ENCODE peak calls at places on chromosomes 3 and 15, in nine cellular contexts. E is foreskin fibroblast; G is activated naive CD4-positive, alpha-beta T cell treated with anti-CD3 and anti-CD28 coated beads for 36 hours; V is activated CD4-positive, alpha-beta memory T cell treated with anti-CD3 and anti-CD28 coated beads for 36 hours; N is hepatocyte; S is astrocyte; F is PC-3; X is activated gamma-delta T cell treated with Interleukin-2 at 50 U/mL for 16 hours; C is H54. J is an unnamed sample.

GRCh38 chr15:51647128-51647562 is 24.6 kb upstream of the DMXL2 start:
- DNase-seq in F (peak), E (peak), C (peak), V (no peak), X (no peak), S (peak), G (no peak), N (no peak), J (peak)

GRCh38 chr3:57097536-57097935 is 37.1 kb downstream of the SPATA12 start:
- DNase-seq in C (no peak), S (no peak), N (no peak), V (no peak), G (no peak), F (no peak), E (no peak), X (no peak), J (no peak)

GRCh38 chr3:33209357-33209756 is 9.3 kb downstream of the SUSD5 start:
- DNase-seq in G (no peak), F (no peak), N (no peak), S (no peak), V (no peak), X (no peak), C (no peak), E (no peak), J (no peak)

GRCh38 chr3:58237940-58238681 is 519 bp downstream of the ABHD6 start:
- DNase-seq in F (peak), X (peak), V (peak), E (peak), N (peak), S (no peak), C (peak), G (peak), J (no peak)

GRCh38 chr3:175325440-175325839 is 466.3 kb downstream of the NAALADL2 start:
- DNase-seq in V (no peak), E (no peak), G (no peak), C (no peak), S (no peak), X (no peak), N (no peak), F (no peak), J (no peak)

GRCh38 chr3:52084954-52085730 is 28.8 kb upstream of the DUSP7 start:
- DNase-seq in E (no peak), S (no peak), N (no peak), G (no peak), V (no peak), F (no peak), C (no peak), X (no peak), J (no peak)

GRCh38 chr3:144053121-144053520 is 81.5 kb downstream of the DIPK2A start:
- DNase-seq in E (peak), X (no peak), S (peak), N (no peak), V (no peak), G (no peak), C (no peak), F (peak), J (peak)

GRCh38 chr15:36370735-36371115 is 208.7 kb upstream of the CDIN1 start:
- DNase-seq in F (peak), E (peak), N (no peak), G (no peak), V (no peak), X (no peak), C (no peak), S (peak), J (no peak)

GRCh38 chr15:40241305-40242215 is 2.7 kb downstream of the PAK6 start:
- DNase-seq in S (no peak), E (no peak), C (no peak), G (no peak), V (no peak), F (no peak), X (no peak), N (no peak), J (no peak)

GRCh38 chr3:81463761-81464160 is 297.7 kb downstream of the GBE1 start:
- DNase-seq in X (no peak), V (no peak), F (no peak), N (no peak), C (no peak), S (no peak), E (peak), G (no peak), J (no peak)

GRCh38 chr3:195097331-195098255 is 173.4 kb downstream of the XXYLT1 start:
- DNase-seq in C (no peak), S (no peak), N (no peak), G (no peak), X (no peak), E (no peak), F (no peak), V (no peak), J (no peak)